ENCODE peak calls at places on chromosomes 12 and 14, in six cellular contexts. O is HepG2, I is GM12878, V is SK-N-SH, C is K562, K is HCT116. E is an unnamed sample.

GRCh38 chr12:13196302-13196921 is at the start of gene EMP1:
- DNase-seq in O (peak; percentile 29), I (peak; percentile 39), V (peak; percentile 28), C (no peak), K (peak; percentile 98), E (no peak)

GRCh38 chr12:100953677-100954076 is 159.1 kb downstream of the ANO4 start:
- DNase-seq in O (no peak), I (no peak), V (no peak), C (no peak), K (no peak), E (no peak)

GRCh38 chr12:129594098-129594497 is 309.7 kb downstream of the TMEM132D start:
- DNase-seq in O (no peak), I (no peak), V (no peak), C (no peak), K (no peak), E (no peak)

GRCh38 chr14:52012635-52013034 is 23.3 kb downstream of the RTRAF start:
- DNase-seq in O (no peak), I (no peak), V (no peak), C (no peak), K (no peak), E (no peak)

GRCh38 chr12:112971248-112971647 is 7.1 kb upstream of the OAS2 start:
- DNase-seq in O (no peak), I (no peak), V (peak; percentile 78), C (no peak), K (no peak), E (no peak)

GRCh38 chr14:90692061-90692460 is 124.2 kb downstream of the TTC7B start:
- DNase-seq in O (no peak), I (no peak), V (no peak), C (no peak), K (no peak), E (no peak)

GRCh38 chr12:46351138-46351537 is 21.4 kb downstream of the SLC38A2 start:
- DNase-seq in O (no peak), I (no peak), V (no peak), C (no peak), K (no peak), E (no peak)

GRCh38 chr12:76976777-76977465 is 88.4 kb downstream of the E2F7 start:
- DNase-seq in O (no peak), I (no peak), V (no peak), C (no peak), K (no peak), E (no peak)

GRCh38 chr12:13156277-13156676 is 40.2 kb upstream of the EMP1 start:
- DNase-seq in O (no peak), I (no peak), V (no peak), C (no peak), K (no peak), E (no peak)

GRCh38 chr14:100532916-100533630 is 54.1 kb downstream of the BEGAIN start:
- DNase-seq in O (no peak), I (no peak), V (peak; percentile 46), C (no peak), K (no peak), E (no peak)

GRCh38 chr14:44720707-44721106 is 213.6 kb upstream of the FSCB start:
- DNase-seq in O (no peak), I (no peak), V (no peak), C (no peak), K (no peak), E (no peak)

GRCh38 chr14:69152181-69152943 is 557 bp downstream of the DCAF5 start:
- DNase-seq in O (peak; percentile 20), I (no peak), V (peak; percentile 67), C (peak; percentile 63), K (no peak), E (peak; percentile 48)

GRCh38 chr14:100416921-100417451 is 93.8 kb downstream of the SLC25A47 start:
- DNase-seq in O (no peak), I (no peak), V (no peak), C (no peak), K (no peak), E (no peak)

GRCh38 chr14:38553586-38553985 is 297.7 kb upstream of the CLEC14A start:
- DNase-seq in O (no peak), I (no peak), V (no peak), C (no peak), K (no peak), E (no peak)

GRCh38 chr12:20142295-20142694 is 226.0 kb upstream of the PDE3A start:
- DNase-seq in O (no peak), I (no peak), V (peak; percentile 19), C (no peak), K (no peak), E (no peak)

GRCh38 chr12:32522322-32523221 is 123.2 kb downstream of the FGD4 start:
- DNase-seq in O (no peak), I (peak; percentile 9), V (no peak), C (no peak), K (no peak), E (no peak)

GRCh38 chr12:53066594-53066978 is 12.6 kb downstream of the SPRYD3 start:
- DNase-seq in O (no peak), I (no peak), V (no peak), C (no peak), K (no peak), E (no peak)

GRCh38 chr14:96699666-96700065 is 97.5 kb upstream of the VRK1 start:
- DNase-seq in O (no peak), I (no peak), V (no peak), C (no peak), K (no peak), E (no peak)

GRCh38 chr14:100417466-100417865 is 94.3 kb downstream of the SLC25A47 start:
- DNase-seq in O (peak; percentile 55), I (no peak), V (peak; percentile 85), C (peak; percentile 81), K (peak; percentile 63), E (peak; percentile 76)

GRCh38 chr14:54086780-54087179 is 130.2 kb upstream of the BMP4 start:
- DNase-seq in O (no peak), I (no peak), V (no peak), C (no peak), K (no peak), E (no peak)

GRCh38 chr12:64669270-64669842 is 59.1 kb downstream of the RASSF3 start:
- DNase-seq in O (peak; percentile 49), I (peak; percentile 73), V (peak; percentile 47), C (peak; percentile 66), K (no peak), E (no peak)

GRCh38 chr12:108364879-108365278 is 25.8 kb upstream of the CMKLR1 start:
- DNase-seq in O (no peak), I (no peak), V (no peak), C (no peak), K (no peak), E (no peak)

GRCh38 chr12:124613151-124613585 is 45.8 kb upstream of the NCOR2 start:
- DNase-seq in O (no peak), I (no peak), V (no peak), C (no peak), K (no peak), E (peak; percentile 38)

GRCh38 chr12:29783773-29784666 is at the start of gene TMTC1:
- DNase-seq in O (no peak), I (no peak), V (peak; percentile 95), C (no peak), K (no peak), E (peak; percentile 33)
- TF ChIP-seq JUND in O (no peak), I (no peak), V (no peak), C (no peak), K (no peak), E (no peak)

GRCh38 chr12:98575013-98575412 is 18.5 kb upstream of the SLC25A3 start:
- DNase-seq in O (no peak), I (no peak), V (no peak), C (no peak), K (no peak), E (no peak)

GRCh38 chr12:98578392-98578791 is 15.1 kb upstream of the SLC25A3 start:
- DNase-seq in O (no peak), I (no peak), V (no peak), C (no peak), K (no peak), E (no peak)

GRCh38 chr12:98578821-98579220 is 14.7 kb upstream of the SLC25A3 start:
- DNase-seq in O (no peak), I (no peak), V (no peak), C (peak; percentile 78), K (peak; percentile 51), E (no peak)

GRCh38 chr12:98572010-98572409 is 21.5 kb upstream of the SLC25A3 start:
- DNase-seq in O (peak; percentile 35), I (no peak), V (no peak), C (peak; percentile 54), K (no peak), E (peak; percentile 53)

DNA sequence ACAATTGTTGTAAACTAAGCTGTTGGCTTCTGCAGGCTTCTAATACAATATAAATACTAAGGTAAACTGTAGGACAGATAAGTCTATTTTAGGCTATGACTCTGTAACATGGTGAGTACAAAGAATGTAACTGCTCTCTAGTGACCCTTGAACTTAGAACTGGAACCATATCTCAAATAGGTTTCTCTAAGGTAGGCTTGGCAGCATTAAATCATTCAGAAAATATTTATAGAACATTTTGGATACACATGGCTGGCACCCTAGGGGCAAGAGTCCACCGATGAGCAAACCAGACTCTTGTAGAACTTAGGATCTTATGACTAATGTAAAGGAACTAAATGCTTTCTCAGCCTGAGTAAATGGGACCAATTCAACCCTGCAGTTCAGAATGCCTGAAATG is 19.4 kb upstream of the SLC25A3 start:
- DNase-seq in O (peak; percentile 79), I (no peak), V (no peak), C (no peak), K (no peak), E (no peak)
- TF ChIP-seq JUND in O (no peak), I (no peak), V (no peak), C (no peak), K (no peak), E (no peak)

GRCh38 chr12:15584366-15585041 is 204.7 kb downstream of the EPS8 start:
- DNase-seq in O (peak; percentile 37), I (no peak), V (peak; percentile 5), C (peak; percentile 19), K (peak; percentile 43), E (no peak)

GRCh38 chr12:15589328-15590032 is 199.7 kb downstream of the EPS8 start:
- DNase-seq in O (no peak), I (no peak), V (no peak), C (no peak), K (no peak), E (no peak)

GRCh38 chr12:15592934-15593333 is 196.3 kb downstream of the EPS8 start:
- DNase-seq in O (peak; percentile 51), I (no peak), V (no peak), C (no peak), K (no peak), E (no peak)

GRCh38 chr12:15591811-15592210 is 197.4 kb downstream of the EPS8 start:
- DNase-seq in O (no peak), I (no peak), V (no peak), C (no peak), K (no peak), E (no peak)

GRCh38 chr12:15590180-15590826 is 198.9 kb downstream of the EPS8 start:
- DNase-seq in O (peak; percentile 70), I (peak; percentile 46), V (peak; percentile 67), C (peak; percentile 57), K (peak; percentile 60), E (peak; percentile 84)
- TF ChIP-seq JUND in O (no peak), I (no peak), V (no peak), C (no peak), K (no peak), E (no peak)

GRCh38 chr12:96211989-96212388 is 17.8 kb downstream of the ELK3 start:
- DNase-seq in O (no peak), I (no peak), V (no peak), C (no peak), K (no peak), E (no peak)
- TF ChIP-seq JUND in O (no peak), I (no peak), V (no peak), C (no peak), K (no peak), E (no peak)

E was measured in T47D.